ENCODE peak calls at places on chromosomes 6 and 20, in four cellular contexts. C is A549, N is GM23338, V is transverse colon. L is an unnamed sample.

GRCh38 chr6:107987805-107988204 is 29.8 kb upstream of the SEC63 start:
- DNase-seq in C (no peak), N (peak; percentile 53), V (no peak), L (no peak)

GRCh38 chr20:20327756-20328155 is 40.1 kb upstream of the INSM1 start:
- DNase-seq in C (peak; percentile 6), N (no peak), V (no peak), L (no peak)

GRCh38 chr6:152244998-152245630 is 392.0 kb downstream of the SYNE1 start:
- DNase-seq in C (no peak), N (no peak), V (no peak), L (no peak)

GRCh38 chr20:57977588-57977987 is 250.9 kb downstream of the ANKRD60 start:
- DNase-seq in C (no peak), N (no peak), V (no peak), L (no peak)

GRCh38 chr6:118786696-118787453 is 107.1 kb upstream of the ASF1A start:
- DNase-seq in C (no peak), N (no peak), V (no peak), L (no peak)

GRCh38 chr6:33116881-33117711 is 41.3 kb downstream of the HLA-DPB1 start:
- DNase-seq in C (no peak), N (peak; percentile 87), V (no peak), L (peak; percentile 32)

GRCh38 chr6:108464506-108465084 is 96.1 kb upstream of the FOXO3 start:
- DNase-seq in C (peak; percentile 7), N (peak; percentile 10), V (no peak), L (no peak)

GRCh38 chr20:35226775-35227681 is 538 bp downstream of the MMP24 start:
- DNase-seq in C (peak; percentile 49), N (peak; percentile 82), V (peak; percentile 14), L (peak; percentile 54)

GRCh38 chr6:11069760-11070159 is 23.9 kb upstream of the SMIM13 start:
- DNase-seq in C (no peak), N (no peak), V (no peak), L (no peak)

GRCh38 chr6:114194362-114195343 is 148.2 kb downstream of the HS3ST5 start:
- DNase-seq in C (no peak), N (no peak), V (no peak), L (no peak)

GRCh38 chr20:58636983-58637421 is 14.1 kb upstream of the STX16 start:
- DNase-seq in C (no peak), N (peak; percentile 78), V (no peak), L (peak; percentile 36)

GRCh38 chr6:116866281-116866871 is 10.7 kb upstream of the RFX6 start:
- DNase-seq in C (no peak), N (peak; percentile 22), V (no peak), L (no peak)

GRCh38 chr20:31835977-31836852 is 9.2 kb downstream of the FOXS1 start:
- DNase-seq in C (peak; percentile 72), N (no peak), V (peak; percentile 71), L (no peak)

GRCh38 chr6:404685-405423 is 13.3 kb downstream of the IRF4 start:
- DNase-seq in C (no peak), N (no peak), V (no peak), L (no peak)

L was measured in glutamatergic neuron.